ENCODE peak calls at places on chromosomes 3 and 15, in four cellular contexts. One of them, this sample, is unnamed.

GRCh38 chr3:15094187-15094875 is 4.6 kb downstream of the RBSN start:
- DNase-seq in heart right ventricle: no peak
- DNase-seq in cardiac fibroblast: peak
- DNase-seq in thoracic aorta: no peak
- DNase-seq in this sample: no peak

GRCh38 chr3:187167795-187168194 is 28.5 kb upstream of the RPL39L start:
- DNase-seq in heart right ventricle: peak
- DNase-seq in cardiac fibroblast: no peak
- DNase-seq in thoracic aorta: no peak
- DNase-seq in this sample: no peak

GRCh38 chr3:24343084-24343783 is 151.4 kb downstream of the THRB start:
- DNase-seq in cardiac fibroblast: peak
- DNase-seq in heart right ventricle: no peak
- DNase-seq in thoracic aorta: no peak
- DNase-seq in this sample: peak

GRCh38 chr15:62110000-62110851 is 43.4 kb downstream of the C2CD4A start:
- DNase-seq in heart right ventricle: no peak
- DNase-seq in cardiac fibroblast: peak
- DNase-seq in thoracic aorta: no peak
- DNase-seq in this sample: peak

GRCh38 chr3:78506581-78507195 is 1261.1 kb downstream of the ROBO1 start:
- DNase-seq in thoracic aorta: no peak
- DNase-seq in cardiac fibroblast: no peak
- DNase-seq in heart right ventricle: no peak
- DNase-seq in this sample: peak

GRCh38 chr3:30199096-30199734 is 407.2 kb upstream of the TGFBR2 start:
- DNase-seq in thoracic aorta: no peak
- DNase-seq in heart right ventricle: peak
- DNase-seq in cardiac fibroblast: peak
- DNase-seq in this sample: peak

GRCh38 chr15:68383161-68384074 is 48.5 kb downstream of the ITGA11 start:
- DNase-seq in thoracic aorta: no peak
- DNase-seq in heart right ventricle: peak
- DNase-seq in cardiac fibroblast: peak
- DNase-seq in this sample: peak

GRCh38 chr3:126916546-126916945 is 66.4 kb upstream of the PLXNA1 start:
- DNase-seq in heart right ventricle: no peak
- DNase-seq in thoracic aorta: no peak
- DNase-seq in cardiac fibroblast: no peak
- DNase-seq in this sample: no peak

GRCh38 chr15:55552926-55553325 is 35.2 kb downstream of the PYGO1 start:
- DNase-seq in thoracic aorta: no peak
- DNase-seq in cardiac fibroblast: peak
- DNase-seq in heart right ventricle: peak
- DNase-seq in this sample: peak

GRCh38 chr15:45641374-45641778 is 6.5 kb downstream of the SQOR start:
- DNase-seq in cardiac fibroblast: peak
- DNase-seq in thoracic aorta: no peak
- DNase-seq in heart right ventricle: no peak
- DNase-seq in this sample: peak

GRCh38 chr3:157441102-157441622 is 4.5 kb downstream of the PTX3 start:
- DNase-seq in heart right ventricle: no peak
- DNase-seq in cardiac fibroblast: peak
- DNase-seq in thoracic aorta: no peak
- DNase-seq in this sample: no peak

GRCh38 chr3:129441782-129442181 is 1.8 kb downstream of the IFT122 start:
- DNase-seq in heart right ventricle: peak
- DNase-seq in thoracic aorta: no peak
- DNase-seq in cardiac fibroblast: peak
- DNase-seq in this sample: peak

GRCh38 chr15:78739996-78740903 is 71.0 kb downstream of the ADAMTS7 start:
- DNase-seq in cardiac fibroblast: peak
- DNase-seq in thoracic aorta: no peak
- DNase-seq in heart right ventricle: no peak
- DNase-seq in this sample: peak

GRCh38 chr15:81809543-81809942 is 236.3 kb downstream of the MEX3B start:
- DNase-seq in cardiac fibroblast: no peak
- DNase-seq in heart right ventricle: peak
- DNase-seq in thoracic aorta: no peak
- DNase-seq in this sample: peak

DNA sequence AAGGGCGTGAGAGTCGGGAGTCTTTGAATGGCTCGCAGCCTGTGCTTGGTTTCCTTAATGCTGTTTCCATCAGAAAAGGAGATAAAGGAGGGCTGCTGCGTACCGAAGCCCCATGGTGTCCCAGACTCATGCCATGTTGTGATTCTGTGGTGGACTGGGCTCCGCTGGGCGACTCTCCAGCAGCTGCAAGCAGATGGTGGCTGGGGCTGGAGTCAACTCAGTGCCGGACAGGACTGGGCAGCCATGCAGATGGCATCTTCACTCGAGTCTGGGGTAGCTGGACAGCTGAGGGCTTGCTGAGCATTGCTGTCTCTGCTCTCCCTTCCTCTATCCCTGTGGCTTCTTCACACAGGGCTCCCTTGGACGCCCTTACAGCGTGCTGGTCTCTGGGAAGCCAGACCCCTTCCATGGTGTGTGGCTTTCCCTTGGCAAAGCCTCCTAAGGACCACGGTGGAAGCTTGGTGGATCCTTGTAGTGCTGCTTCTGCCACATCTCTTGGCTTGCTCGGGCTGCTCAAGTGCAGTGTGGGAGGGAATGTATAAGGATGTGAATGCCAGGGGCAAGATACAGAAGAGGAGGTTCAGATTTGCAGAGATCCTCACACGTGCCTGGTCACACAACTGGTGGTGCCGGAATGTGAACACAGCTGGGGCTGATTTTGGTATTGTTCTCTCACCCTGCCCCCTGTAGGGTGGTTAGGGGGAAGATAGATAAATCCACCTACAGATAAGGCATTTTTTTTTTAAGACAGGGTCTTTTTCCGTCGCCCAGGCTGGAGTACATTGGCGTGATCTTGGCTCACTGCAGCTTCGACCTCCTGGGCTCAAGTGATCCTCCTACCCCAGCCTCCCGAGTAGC is 9.0 kb downstream of the NIPA1 start:
- DNase-seq in cardiac fibroblast: no peak
- DNase-seq in thoracic aorta: no peak
- DNase-seq in heart right ventricle: no peak
- DNase-seq in this sample: no peak
- TF ChIP-seq CTCF in cardiac fibroblast: no peak
- TF ChIP-seq CTCF in thoracic aorta: no peak
- TF ChIP-seq CTCF in heart right ventricle: no peak
- TF ChIP-seq CTCF in this sample: no peak

GRCh38 chr3:146854523-146854922 is 249.4 kb upstream of the PLSCR5 start:
- DNase-seq in heart right ventricle: no peak
- DNase-seq in thoracic aorta: no peak
- DNase-seq in cardiac fibroblast: no peak
- DNase-seq in this sample: no peak
- TF ChIP-seq CTCF in heart right ventricle: no peak
- TF ChIP-seq CTCF in thoracic aorta: no peak
- TF ChIP-seq CTCF in cardiac fibroblast: no peak
- TF ChIP-seq CTCF in this sample: no peak

GRCh38 chr15:41695750-41696436 is 35.7 kb downstream of the MGA start:
- DNase-seq in heart right ventricle: peak
- DNase-seq in thoracic aorta: no peak
- DNase-seq in cardiac fibroblast: peak
- DNase-seq in this sample: peak
- TF ChIP-seq CTCF in heart right ventricle: peak
- TF ChIP-seq CTCF in thoracic aorta: no peak
- TF ChIP-seq CTCF in cardiac fibroblast: peak
- TF ChIP-seq CTCF in this sample: peak

DNA sequence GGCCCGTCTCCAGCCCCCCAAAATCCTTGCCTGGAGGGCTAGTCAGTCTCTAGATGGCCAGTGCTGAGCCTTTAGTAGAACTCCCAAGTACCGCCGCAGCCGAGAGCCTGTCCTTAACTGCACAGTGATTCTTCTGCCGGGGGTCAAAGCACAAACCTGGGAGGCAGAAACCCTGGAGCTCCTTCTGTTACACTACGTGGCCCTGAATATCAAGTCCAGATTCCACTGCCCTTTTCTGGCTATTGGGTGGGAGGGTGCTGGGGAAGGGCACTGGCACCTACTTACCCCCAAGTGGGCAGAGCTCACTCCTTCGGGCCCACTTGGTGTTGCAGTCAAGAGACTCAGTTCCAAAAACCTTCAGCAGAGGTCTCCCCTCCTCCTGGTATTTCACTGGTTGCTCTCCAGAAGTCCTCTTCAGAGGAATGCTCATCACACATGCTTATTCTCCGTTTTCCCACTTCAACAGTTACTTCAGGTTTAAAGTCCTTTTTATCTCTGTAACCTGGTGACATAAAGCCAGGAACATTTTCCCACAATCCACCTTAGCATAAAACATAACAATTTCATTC is 10.8 kb downstream of the PDHB start:
- DNase-seq in cardiac fibroblast: peak
- DNase-seq in heart right ventricle: no peak
- DNase-seq in thoracic aorta: no peak
- DNase-seq in this sample: peak
- TF ChIP-seq CTCF in cardiac fibroblast: peak
- TF ChIP-seq CTCF in heart right ventricle: peak
- TF ChIP-seq CTCF in thoracic aorta: no peak
- TF ChIP-seq CTCF in this sample: peak

DNA sequence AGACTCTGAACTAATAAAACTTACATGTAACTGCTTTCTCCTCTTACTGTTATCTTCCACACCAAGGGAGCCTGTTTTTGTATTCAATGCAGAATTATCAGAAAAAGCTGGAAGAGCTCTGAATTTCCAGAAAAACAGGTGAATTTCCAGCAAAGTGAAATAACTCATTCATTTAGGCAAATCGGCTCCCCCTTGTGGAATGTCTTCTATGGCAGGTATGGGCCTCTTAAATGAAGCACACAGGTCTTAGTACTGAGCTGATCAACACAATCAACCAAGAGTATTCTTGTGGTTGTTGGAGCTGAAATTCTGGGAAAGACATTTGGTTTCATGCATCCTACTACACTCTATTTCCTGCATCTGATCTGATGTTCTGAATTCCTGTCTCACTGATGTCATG is 31.0 kb upstream of the PTPRG start:
- DNase-seq in thoracic aorta: no peak
- DNase-seq in heart right ventricle: peak
- DNase-seq in cardiac fibroblast: peak
- DNase-seq in this sample: peak
- TF ChIP-seq CTCF in thoracic aorta: peak
- TF ChIP-seq CTCF in heart right ventricle: peak
- TF ChIP-seq CTCF in cardiac fibroblast: peak
- TF ChIP-seq CTCF in this sample: peak

DNA sequence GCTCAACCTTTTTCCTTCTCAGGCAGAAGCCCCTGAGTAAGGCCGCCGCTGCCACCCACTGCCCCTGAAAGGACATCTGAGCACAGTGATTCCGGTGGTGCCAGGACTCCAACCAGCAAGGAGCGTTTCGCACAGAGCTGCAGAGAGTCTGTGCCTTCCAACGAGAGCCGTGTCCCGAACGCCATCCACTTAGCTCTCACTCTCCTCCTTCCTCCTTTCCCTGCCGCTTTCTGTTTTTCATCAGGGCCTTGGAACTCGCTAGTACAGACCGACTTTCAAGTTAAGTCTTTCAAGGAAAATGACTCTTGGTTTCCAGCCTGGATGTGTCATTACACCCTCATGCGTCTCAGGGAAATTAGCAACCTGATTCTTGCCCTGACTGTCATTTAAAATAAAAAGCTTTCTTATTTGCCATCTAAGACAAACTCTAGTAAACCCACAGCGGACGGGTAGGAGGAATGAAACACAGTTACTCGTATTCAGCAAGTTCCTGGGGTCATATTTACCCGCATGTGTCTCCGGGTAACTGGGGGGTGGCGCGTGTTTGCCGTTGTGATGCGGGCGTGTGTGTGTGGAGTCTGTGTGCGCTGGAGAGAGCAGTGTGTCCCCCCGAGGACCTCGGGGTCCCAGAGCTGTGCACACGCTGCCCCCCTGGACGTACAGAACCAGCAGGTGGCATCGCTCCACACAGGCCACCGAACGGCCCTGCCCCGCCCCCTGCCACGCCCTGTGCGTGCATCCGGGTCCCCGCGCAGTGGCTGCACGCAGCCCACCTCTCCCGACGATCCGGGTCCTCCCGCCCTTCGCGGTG is 30.4 kb upstream of the ALDH1A3 start:
- DNase-seq in heart right ventricle: peak
- DNase-seq in cardiac fibroblast: peak
- DNase-seq in thoracic aorta: no peak
- DNase-seq in this sample: peak
- TF ChIP-seq CTCF in heart right ventricle: peak
- TF ChIP-seq CTCF in cardiac fibroblast: peak
- TF ChIP-seq CTCF in thoracic aorta: no peak
- TF ChIP-seq CTCF in this sample: no peak

GRCh38 chr3:43286115-43286885 is at the start of gene SNRK:
- DNase-seq in thoracic aorta: peak
- DNase-seq in heart right ventricle: peak
- DNase-seq in cardiac fibroblast: peak
- DNase-seq in this sample: peak
- TF ChIP-seq CTCF in thoracic aorta: no peak
- TF ChIP-seq CTCF in heart right ventricle: peak
- TF ChIP-seq CTCF in cardiac fibroblast: peak
- TF ChIP-seq CTCF in this sample: peak

This sample was measured in choroid plexus epithelial cell.